ENCODE peak calls at places on chromosomes 1 and 21, in ten cellular contexts. One of them, this sample, is unnamed.

GRCh38 chr1:81571946-81572345 is 228.8 kb upstream of the ADGRL2 start:
- DNase-seq in fibroblast of lung: no peak
- DNase-seq in amniotic epithelial cell: no peak
- DNase-seq in stimulated activated CD4-positive, alpha-beta T cell treated with anti-CD3 and anti-CD28 coated beads, Interleukin-4, amount 100 ng/mL, for 1 hour: no peak
- DNase-seq in occipital lobe: no peak
- DNase-seq in glutamatergic neuron: no peak
- DNase-seq in IMR-90: no peak
- DNase-seq in GM12891: no peak
- DNase-seq in neural progenitor cell: no peak
- DNase-seq in sigmoid colon: no peak
- DNase-seq in this sample: no peak

GRCh38 chr1:28512058-28512611 is 6.3 kb downstream of the RCC1 start:
- DNase-seq in glutamatergic neuron: no peak
- DNase-seq in neural progenitor cell: no peak
- DNase-seq in amniotic epithelial cell: no peak
- DNase-seq in fibroblast of lung: peak; percentile 35
- DNase-seq in stimulated activated CD4-positive, alpha-beta T cell treated with anti-CD3 and anti-CD28 coated beads, Interleukin-4, amount 100 ng/mL, for 1 hour: peak; percentile 36
- DNase-seq in GM12891: no peak
- DNase-seq in sigmoid colon: no peak
- DNase-seq in IMR-90: peak; percentile 37
- DNase-seq in occipital lobe: no peak
- DNase-seq in this sample: peak; percentile 26

GRCh38 chr21:41923641-41924342 is 30.0 kb downstream of the C2CD2 start:
- DNase-seq in GM12891: no peak
- DNase-seq in sigmoid colon: peak; percentile 75
- DNase-seq in occipital lobe: no peak
- DNase-seq in amniotic epithelial cell: peak; percentile 13
- DNase-seq in IMR-90: peak; percentile 47
- DNase-seq in stimulated activated CD4-positive, alpha-beta T cell treated with anti-CD3 and anti-CD28 coated beads, Interleukin-4, amount 100 ng/mL, for 1 hour: no peak
- DNase-seq in neural progenitor cell: no peak
- DNase-seq in fibroblast of lung: peak; percentile 48
- DNase-seq in glutamatergic neuron: no peak
- DNase-seq in this sample: peak; percentile 88

GRCh38 chr21:14880922-14881321 is 183.9 kb downstream of the NRIP1 start:
- DNase-seq in fibroblast of lung: peak; percentile 32
- DNase-seq in glutamatergic neuron: no peak
- DNase-seq in stimulated activated CD4-positive, alpha-beta T cell treated with anti-CD3 and anti-CD28 coated beads, Interleukin-4, amount 100 ng/mL, for 1 hour: no peak
- DNase-seq in neural progenitor cell: no peak
- DNase-seq in IMR-90: peak; percentile 88
- DNase-seq in occipital lobe: no peak
- DNase-seq in sigmoid colon: no peak
- DNase-seq in GM12891: no peak
- DNase-seq in amniotic epithelial cell: peak; percentile 97
- DNase-seq in this sample: no peak

GRCh38 chr1:156860113-156860638 is 489 bp upstream of the NTRK1 start:
- DNase-seq in neural progenitor cell: peak; percentile 88
- DNase-seq in GM12891: peak; percentile 87
- DNase-seq in sigmoid colon: peak; percentile 74
- DNase-seq in stimulated activated CD4-positive, alpha-beta T cell treated with anti-CD3 and anti-CD28 coated beads, Interleukin-4, amount 100 ng/mL, for 1 hour: peak; percentile 65
- DNase-seq in amniotic epithelial cell: no peak
- DNase-seq in IMR-90: peak; percentile 21
- DNase-seq in glutamatergic neuron: peak; percentile 81
- DNase-seq in fibroblast of lung: peak; percentile 39
- DNase-seq in occipital lobe: no peak
- DNase-seq in this sample: no peak

GRCh38 chr1:186440584-186440983 is 20.3 kb downstream of the PDC start:
- DNase-seq in GM12891: no peak
- DNase-seq in IMR-90: peak; percentile 37
- DNase-seq in stimulated activated CD4-positive, alpha-beta T cell treated with anti-CD3 and anti-CD28 coated beads, Interleukin-4, amount 100 ng/mL, for 1 hour: no peak
- DNase-seq in neural progenitor cell: no peak
- DNase-seq in amniotic epithelial cell: peak; percentile 51
- DNase-seq in sigmoid colon: no peak
- DNase-seq in glutamatergic neuron: no peak
- DNase-seq in fibroblast of lung: no peak
- DNase-seq in occipital lobe: no peak
- DNase-seq in this sample: no peak

GRCh38 chr21:40466893-40467483 is 380.0 kb downstream of the DSCAM start:
- DNase-seq in IMR-90: no peak
- DNase-seq in stimulated activated CD4-positive, alpha-beta T cell treated with anti-CD3 and anti-CD28 coated beads, Interleukin-4, amount 100 ng/mL, for 1 hour: no peak
- DNase-seq in fibroblast of lung: no peak
- DNase-seq in GM12891: no peak
- DNase-seq in sigmoid colon: no peak
- DNase-seq in glutamatergic neuron: no peak
- DNase-seq in amniotic epithelial cell: no peak
- DNase-seq in neural progenitor cell: peak; percentile 33
- DNase-seq in occipital lobe: no peak
- DNase-seq in this sample: no peak

GRCh38 chr1:74498901-74499300 is 13.5 kb downstream of the LRRC53 start:
- DNase-seq in neural progenitor cell: no peak
- DNase-seq in IMR-90: no peak
- DNase-seq in glutamatergic neuron: no peak
- DNase-seq in fibroblast of lung: no peak
- DNase-seq in sigmoid colon: no peak
- DNase-seq in GM12891: no peak
- DNase-seq in stimulated activated CD4-positive, alpha-beta T cell treated with anti-CD3 and anti-CD28 coated beads, Interleukin-4, amount 100 ng/mL, for 1 hour: no peak
- DNase-seq in occipital lobe: no peak
- DNase-seq in amniotic epithelial cell: no peak
- DNase-seq in this sample: no peak

GRCh38 chr1:152167835-152168534 is 9.0 kb upstream of the RPTN start:
- DNase-seq in IMR-90: peak; percentile 8
- DNase-seq in stimulated activated CD4-positive, alpha-beta T cell treated with anti-CD3 and anti-CD28 coated beads, Interleukin-4, amount 100 ng/mL, for 1 hour: no peak
- DNase-seq in occipital lobe: no peak
- DNase-seq in sigmoid colon: no peak
- DNase-seq in amniotic epithelial cell: peak; percentile 90
- DNase-seq in GM12891: no peak
- DNase-seq in fibroblast of lung: peak; percentile 47
- DNase-seq in glutamatergic neuron: no peak
- DNase-seq in neural progenitor cell: no peak
- DNase-seq in this sample: no peak

GRCh38 chr1:115220340-115221030 is 117.6 kb downstream of the NGF start:
- DNase-seq in glutamatergic neuron: no peak
- DNase-seq in occipital lobe: no peak
- DNase-seq in amniotic epithelial cell: no peak
- DNase-seq in neural progenitor cell: no peak
- DNase-seq in sigmoid colon: no peak
- DNase-seq in GM12891: no peak
- DNase-seq in stimulated activated CD4-positive, alpha-beta T cell treated with anti-CD3 and anti-CD28 coated beads, Interleukin-4, amount 100 ng/mL, for 1 hour: no peak
- DNase-seq in fibroblast of lung: no peak
- DNase-seq in IMR-90: no peak
- DNase-seq in this sample: no peak

GRCh38 chr1:248924696-248925532 is 18.9 kb downstream of the PGBD2 start:
- DNase-seq in GM12891: no peak
- DNase-seq in IMR-90: peak; percentile 39
- DNase-seq in stimulated activated CD4-positive, alpha-beta T cell treated with anti-CD3 and anti-CD28 coated beads, Interleukin-4, amount 100 ng/mL, for 1 hour: peak; percentile 26
- DNase-seq in sigmoid colon: no peak
- DNase-seq in amniotic epithelial cell: peak; percentile 84
- DNase-seq in occipital lobe: no peak
- DNase-seq in glutamatergic neuron: peak; percentile 32
- DNase-seq in neural progenitor cell: peak; percentile 69
- DNase-seq in fibroblast of lung: peak; percentile 58
- DNase-seq in this sample: no peak

GRCh38 chr1:54153548-54154439 is 994 bp upstream of the CDCP2 start:
- DNase-seq in sigmoid colon: peak; percentile 80
- DNase-seq in glutamatergic neuron: peak; percentile 63
- DNase-seq in neural progenitor cell: peak; percentile 65
- DNase-seq in stimulated activated CD4-positive, alpha-beta T cell treated with anti-CD3 and anti-CD28 coated beads, Interleukin-4, amount 100 ng/mL, for 1 hour: no peak
- DNase-seq in occipital lobe: no peak
- DNase-seq in fibroblast of lung: peak; percentile 70
- DNase-seq in IMR-90: peak; percentile 65
- DNase-seq in amniotic epithelial cell: peak; percentile 84
- DNase-seq in GM12891: no peak
- DNase-seq in this sample: peak; percentile 82

GRCh38 chr1:19405195-19405760 is 80.1 kb downstream of the CAPZB start:
- DNase-seq in amniotic epithelial cell: no peak
- DNase-seq in IMR-90: no peak
- DNase-seq in fibroblast of lung: no peak
- DNase-seq in occipital lobe: no peak
- DNase-seq in neural progenitor cell: peak; percentile 72
- DNase-seq in glutamatergic neuron: no peak
- DNase-seq in GM12891: no peak
- DNase-seq in stimulated activated CD4-positive, alpha-beta T cell treated with anti-CD3 and anti-CD28 coated beads, Interleukin-4, amount 100 ng/mL, for 1 hour: no peak
- DNase-seq in sigmoid colon: no peak
- DNase-seq in this sample: no peak

GRCh38 chr1:16055613-16056520 is 12.3 kb downstream of the CLCNKB start:
- DNase-seq in fibroblast of lung: peak; percentile 76
- DNase-seq in neural progenitor cell: peak; percentile 96
- DNase-seq in stimulated activated CD4-positive, alpha-beta T cell treated with anti-CD3 and anti-CD28 coated beads, Interleukin-4, amount 100 ng/mL, for 1 hour: peak; percentile 90
- DNase-seq in occipital lobe: peak; percentile 36
- DNase-seq in IMR-90: peak; percentile 64
- DNase-seq in amniotic epithelial cell: peak; percentile 58
- DNase-seq in GM12891: peak; percentile 96
- DNase-seq in sigmoid colon: peak; percentile 89
- DNase-seq in glutamatergic neuron: peak; percentile 95
- DNase-seq in this sample: peak; percentile 94